ENCODE peak calls at places on chromosomes 13 and 19, in ten cellular contexts. P is stimulated activated CD4-positive, alpha-beta T cell treated with anti-CD3 and anti-CD28 coated beads, Interleukin-2, amount 100 ng/mL, for 24 hours; W is tibial nerve; F is adrenal gland; V is GM03348; D is BJ; R is midbrain; K is tibial artery; H is hypothalamus; I is left kidney. Q is an unnamed sample.
A peak's percentile ranks its signal among the peaks of the same experiment; 100 is the strongest.

GRCh38 chr19:7742575-7742974 is 4.8 kb downstream of the CD209 start:
- DNase-seq in H (no peak), I (no peak), W (no peak), R (no peak), F (no peak), D (no peak), K (no peak), P (no peak), V (no peak), Q (no peak)

GRCh38 chr19:17327654-17328516 is 6.8 kb downstream of the ANO8 start:
- DNase-seq in R (no peak), I (peak; percentile 96), K (no peak), F (peak; percentile 94), W (no peak), H (peak; percentile 25), P (peak; percentile 62), D (no peak), V (peak; percentile 37), Q (peak; percentile 44)

GRCh38 chr13:20704459-20705069 is 1.1 kb downstream of the IL17D start:
- DNase-seq in H (no peak), K (no peak), F (no peak), P (no peak), W (no peak), V (no peak), R (no peak), D (no peak), I (no peak), Q (no peak)

GRCh38 chr19:1608414-1609391 is 3.4 kb upstream of the UQCR11 start:
- DNase-seq in K (no peak), F (no peak), V (no peak), H (no peak), I (no peak), W (no peak), R (no peak), P (peak; percentile 28), D (no peak), Q (peak; percentile 15)

GRCh38 chr19:18416778-18417249 is 2.4 kb upstream of the SSBP4 start:
- DNase-seq in R (peak; percentile 50), W (peak; percentile 92), H (peak; percentile 70), P (peak; percentile 75), I (peak; percentile 98), K (peak; percentile 93), D (no peak), F (peak; percentile 85), V (peak; percentile 92), Q (peak; percentile 66)

GRCh38 chr19:6210721-6211600 is 68.8 kb downstream of the MLLT1 start:
- DNase-seq in P (no peak), F (no peak), W (no peak), I (no peak), K (no peak), D (no peak), V (no peak), H (no peak), R (no peak), Q (no peak)

GRCh38 chr13:99528547-99528946 is 27.3 kb downstream of the TM9SF2 start:
- DNase-seq in V (no peak), W (no peak), F (no peak), D (no peak), P (no peak), R (peak; percentile 10), I (peak; percentile 39), H (no peak), K (no peak), Q (no peak)

GRCh38 chr19:3606690-3607289 is at the start of gene TBXA2R:
- DNase-seq in K (peak; percentile 88), W (peak; percentile 78), I (peak; percentile 61), V (peak; percentile 96), D (no peak), F (peak; percentile 86), H (peak; percentile 46), P (peak; percentile 77), R (no peak), Q (peak; percentile 22)

GRCh38 chr13:40132249-40132648 is 476.8 kb downstream of the COG6 start:
- DNase-seq in K (no peak), I (no peak), H (no peak), P (peak; percentile 22), V (no peak), R (no peak), D (no peak), W (no peak), F (no peak), Q (peak; percentile 8)

Q was measured in stimulated activated naive CD4-positive, alpha-beta T cell treated with Interleukin-2 at 50 U/mL for 16 hours.